ENCODE peak calls at places on chromosomes 12 and 14, in nine cellular contexts. M, R, T, G, I, E, S, U and V are unnamed samples.

GRCh38 chr12:49540229-49541139 is 1.7 kb downstream of the KCNH3 start:
- DNase-seq in M (no peak), R (peak; percentile 1), T (no peak), G (peak; percentile 33), I (no peak), E (peak; percentile 81), S (no peak), U (no peak), V (no peak)

GRCh38 chr12:105272152-105272551 is 36.2 kb upstream of the APPL2 start:
- DNase-seq in M (no peak), R (no peak), T (no peak), G (no peak), I (no peak), E (no peak), S (no peak), U (no peak), V (no peak)

GRCh38 chr12:84056-84455 is 17.5 kb downstream of the IQSEC3 start:
- DNase-seq in M (no peak), R (no peak), T (no peak), G (no peak), I (no peak), E (no peak), S (peak; percentile 75), U (no peak), V (no peak)

GRCh38 chr12:503111-503761 is 43.5 kb downstream of the B4GALNT3 start:
- DNase-seq in M (no peak), R (peak; percentile 76), T (peak; percentile 72), G (no peak), I (no peak), E (peak; percentile 89), S (no peak), U (no peak), V (peak; percentile 31)

GRCh38 chr14:65239897-65240296 is 137.6 kb upstream of the MAX start:
- DNase-seq in M (peak; percentile 9), R (no peak), T (no peak), G (no peak), I (no peak), E (peak; percentile 38), S (no peak), U (no peak), V (peak; percentile 49)

GRCh38 chr12:106362971-106363370 is 5.4 kb downstream of the POLR3B start:
- DNase-seq in M (no peak), R (no peak), T (no peak), G (no peak), I (no peak), E (peak; percentile 15), S (no peak), U (no peak), V (no peak)

GRCh38 chr14:100618763-100619320 is 31.6 kb upstream of the BEGAIN start:
- DNase-seq in M (no peak), R (no peak), T (no peak), G (no peak), I (no peak), E (no peak), S (no peak), U (no peak), V (no peak)

GRCh38 chr14:102140027-102140749 is 491 bp downstream of the WDR20 start:
- DNase-seq in M (no peak), R (peak; percentile 52), T (peak; percentile 64), G (peak; percentile 42), I (peak; percentile 9), E (peak; percentile 55), S (no peak), U (peak; percentile 9), V (peak; percentile 17)

GRCh38 chr14:61140872-61141271 is 140.3 kb downstream of the TMEM30B start:
- DNase-seq in M (no peak), R (no peak), T (no peak), G (no peak), I (no peak), E (peak; percentile 54), S (peak; percentile 96), U (peak; percentile 98), V (no peak)

GRCh38 chr12:93154753-93155475 is 222.8 kb upstream of the NUDT4 start:
- DNase-seq in M (no peak), R (no peak), T (no peak), G (no peak), I (no peak), E (no peak), S (no peak), U (no peak), V (no peak)

GRCh38 chr14:99601301-99601945 is 2.6 kb downstream of the CCDC85C start:
- DNase-seq in M (no peak), R (peak; percentile 40), T (no peak), G (no peak), I (no peak), E (peak; percentile 35), S (no peak), U (peak; percentile 78), V (no peak)

GRCh38 chr12:20044304-20044703 is 324.0 kb upstream of the PDE3A start:
- DNase-seq in M (no peak), R (no peak), T (no peak), G (no peak), I (no peak), E (no peak), S (no peak), U (no peak), V (no peak)

GRCh38 chr12:124759841-124760508 is 103.7 kb downstream of the SCARB1 start:
- DNase-seq in M (no peak), R (no peak), T (peak; percentile 76), G (no peak), I (no peak), E (peak; percentile 34), S (no peak), U (no peak), V (no peak)

GRCh38 chr12:67952787-67953186 is 36.5 kb upstream of the IFNG-AS1 start:
- DNase-seq in M (no peak), R (no peak), T (no peak), G (no peak), I (no peak), E (no peak), S (no peak), U (no peak), V (no peak)

GRCh38 chr12:132084681-132085635 is 59.2 kb downstream of the DDX51 start:
- DNase-seq in M (no peak), R (peak; percentile 85), T (peak; percentile 85), G (peak; percentile 58), I (peak; percentile 63), E (peak; percentile 50), S (no peak), U (peak; percentile 31), V (peak; percentile 63)